ENCODE peak calls at places on chromosomes 11 and 22, in four cellular contexts. One of them, this sample, is unnamed.

GRCh38 chr22:46129390-46130041 is 20.8 kb upstream of the PPARA start:
- DNase-seq in K562: no peak
- DNase-seq in HepG2: no peak
- DNase-seq in IMR-90: no peak
- DNase-seq in this sample: no peak

GRCh38 chr11:116192509-116193206 is 580.1 kb downstream of the BUD13 start:
- DNase-seq in K562: no peak
- DNase-seq in HepG2: no peak
- DNase-seq in IMR-90: no peak
- DNase-seq in this sample: no peak

GRCh38 chr11:46361283-46362145 is 14.3 kb downstream of the DGKZ start:
- DNase-seq in K562: peak; percentile 82
- DNase-seq in HepG2: no peak
- DNase-seq in IMR-90: peak; percentile 72
- DNase-seq in this sample: no peak

GRCh38 chr11:72781313-72782080 is 12.3 kb downstream of the STARD10 start:
- DNase-seq in K562: peak; percentile 59
- DNase-seq in HepG2: no peak
- DNase-seq in IMR-90: no peak
- DNase-seq in this sample: peak; percentile 77

GRCh38 chr11:65553301-65554001 is 4.7 kb downstream of the LTBP3 start:
- DNase-seq in K562: peak; percentile 75
- DNase-seq in HepG2: no peak
- DNase-seq in IMR-90: no peak
- DNase-seq in this sample: no peak

GRCh38 chr22:32354360-32355351 is 3.0 kb upstream of the RFPL3 start:
- DNase-seq in K562: peak; percentile 6
- DNase-seq in HepG2: no peak
- DNase-seq in IMR-90: peak; percentile 67
- DNase-seq in this sample: peak; percentile 21

GRCh38 chr11:47004595-47005033 is 68.1 kb downstream of the CSTPP1 start:
- DNase-seq in K562: peak; percentile 92
- DNase-seq in HepG2: peak; percentile 96
- DNase-seq in IMR-90: peak; percentile 98
- DNase-seq in this sample: no peak

GRCh38 chr22:45946805-45947600 is 30.0 kb downstream of the WNT7B start:
- DNase-seq in K562: no peak
- DNase-seq in HepG2: no peak
- DNase-seq in IMR-90: no peak
- DNase-seq in this sample: no peak

GRCh38 chr11:560305-561147 is at the start of the genes LMNTD2 and RASSF7:
- DNase-seq in K562: peak; percentile 93
- DNase-seq in HepG2: peak; percentile 75
- DNase-seq in IMR-90: peak; percentile 70
- DNase-seq in this sample: peak; percentile 95

GRCh38 chr11:121071456-121072236 is 29.4 kb upstream of the TECTA start:
- DNase-seq in K562: peak; percentile 11
- DNase-seq in HepG2: peak; percentile 70
- DNase-seq in IMR-90: no peak
- DNase-seq in this sample: no peak

GRCh38 chr11:68950268-68950667 is 30.5 kb downstream of the MRGPRD start:
- DNase-seq in K562: peak; percentile 38
- DNase-seq in HepG2: no peak
- DNase-seq in IMR-90: no peak
- DNase-seq in this sample: peak; percentile 68

GRCh38 chr11:119051440-119052162 is 5.4 kb downstream of the HYOU1 start:
- DNase-seq in K562: no peak
- DNase-seq in HepG2: no peak
- DNase-seq in IMR-90: no peak
- DNase-seq in this sample: no peak

GRCh38 chr11:47412152-47412746 is 3.9 kb downstream of the SLC39A13 start:
- DNase-seq in K562: peak; percentile 67
- DNase-seq in HepG2: no peak
- DNase-seq in IMR-90: peak; percentile 26
- DNase-seq in this sample: peak; percentile 75

GRCh38 chr11:1484716-1485503 is 1.7 kb downstream of the MOB2 start:
- DNase-seq in K562: no peak
- DNase-seq in HepG2: no peak
- DNase-seq in IMR-90: no peak
- DNase-seq in this sample: no peak

GRCh38 chr11:34624069-34624468 is 3.2 kb downstream of the EHF start:
- DNase-seq in K562: no peak
- DNase-seq in HepG2: no peak
- DNase-seq in IMR-90: no peak
- DNase-seq in this sample: no peak

GRCh38 chr11:64774144-64774543 is 4.2 kb downstream of the SF1 start:
- DNase-seq in K562: no peak
- DNase-seq in HepG2: no peak
- DNase-seq in IMR-90: no peak
- DNase-seq in this sample: no peak

GRCh38 chr22:44879301-44879680 is 126.9 kb downstream of the ARHGAP8 start:
- DNase-seq in K562: no peak
- DNase-seq in HepG2: no peak
- DNase-seq in IMR-90: no peak
- DNase-seq in this sample: no peak

GRCh38 chr11:34250732-34251639 is 106.8 kb downstream of the ABTB2 start:
- DNase-seq in K562: peak; percentile 27
- DNase-seq in HepG2: no peak
- DNase-seq in IMR-90: peak; percentile 7
- DNase-seq in this sample: peak; percentile 71

GRCh38 chr22:42243802-42244060 is 26.7 kb downstream of the TCF20 start:
- DNase-seq in K562: no peak
- DNase-seq in HepG2: no peak
- DNase-seq in IMR-90: no peak
- DNase-seq in this sample: no peak

GRCh38 chr11:133925756-133926155 is 31.0 kb downstream of the IGSF9B start:
- DNase-seq in K562: no peak
- DNase-seq in HepG2: no peak
- DNase-seq in IMR-90: no peak
- DNase-seq in this sample: no peak

GRCh38 chr11:10376061-10376460 is 71.2 kb downstream of the ADM start:
- DNase-seq in K562: no peak
- DNase-seq in HepG2: no peak
- DNase-seq in IMR-90: no peak
- DNase-seq in this sample: no peak

GRCh38 chr22:22068025-22068424 is 85.4 kb upstream of the TOP3B start:
- DNase-seq in K562: no peak
- DNase-seq in HepG2: no peak
- DNase-seq in IMR-90: no peak
- DNase-seq in this sample: no peak

GRCh38 chr11:47143322-47143721 is 33.4 kb downstream of the ARFGAP2 start:
- DNase-seq in K562: no peak
- DNase-seq in HepG2: no peak
- DNase-seq in IMR-90: peak; percentile 97
- DNase-seq in this sample: no peak

GRCh38 chr11:57905439-57905838 is 118.2 kb upstream of the OR9Q1 start:
- DNase-seq in K562: peak; percentile 67
- DNase-seq in HepG2: no peak
- DNase-seq in IMR-90: no peak
- DNase-seq in this sample: no peak

GRCh38 chr11:33147559-33147958 is 13.7 kb downstream of the CSTF3 start:
- DNase-seq in K562: no peak
- DNase-seq in HepG2: no peak
- DNase-seq in IMR-90: peak; percentile 61
- DNase-seq in this sample: no peak

GRCh38 chr11:66069715-66070603 is at the start of gene PACS1:
- DNase-seq in K562: peak; percentile 77
- DNase-seq in HepG2: peak; percentile 25
- DNase-seq in IMR-90: peak; percentile 73
- DNase-seq in this sample: peak; percentile 70

GRCh38 chr22:37176464-37177061 is 11.5 kb downstream of the C1QTNF6 start:
- DNase-seq in K562: no peak
- DNase-seq in HepG2: no peak
- DNase-seq in IMR-90: peak; percentile 78
- DNase-seq in this sample: no peak

GRCh38 chr22:33812578-33812977 is 107.7 kb downstream of the LARGE1 start:
- DNase-seq in K562: no peak
- DNase-seq in HepG2: no peak
- DNase-seq in IMR-90: no peak
- DNase-seq in this sample: no peak

GRCh38 chr11:75428301-75428724 is 4.7 kb downstream of the KLHL35 start:
- DNase-seq in K562: no peak
- DNase-seq in HepG2: peak; percentile 85
- DNase-seq in IMR-90: peak; percentile 76
- DNase-seq in this sample: no peak

GRCh38 chr11:19864141-19865120 is 151.8 kb downstream of the NAV2 start:
- DNase-seq in K562: no peak
- DNase-seq in HepG2: peak; percentile 24
- DNase-seq in IMR-90: no peak
- DNase-seq in this sample: no peak

GRCh38 chr11:26958005-26958404 is 35.9 kb upstream of the FIBIN start:
- DNase-seq in K562: no peak
- DNase-seq in HepG2: no peak
- DNase-seq in IMR-90: no peak
- DNase-seq in this sample: no peak

GRCh38 chr11:111512296-111513239 is at the start of gene BTG4:
- DNase-seq in K562: peak; percentile 17
- DNase-seq in HepG2: no peak
- DNase-seq in IMR-90: no peak
- DNase-seq in this sample: peak; percentile 31

DNA sequence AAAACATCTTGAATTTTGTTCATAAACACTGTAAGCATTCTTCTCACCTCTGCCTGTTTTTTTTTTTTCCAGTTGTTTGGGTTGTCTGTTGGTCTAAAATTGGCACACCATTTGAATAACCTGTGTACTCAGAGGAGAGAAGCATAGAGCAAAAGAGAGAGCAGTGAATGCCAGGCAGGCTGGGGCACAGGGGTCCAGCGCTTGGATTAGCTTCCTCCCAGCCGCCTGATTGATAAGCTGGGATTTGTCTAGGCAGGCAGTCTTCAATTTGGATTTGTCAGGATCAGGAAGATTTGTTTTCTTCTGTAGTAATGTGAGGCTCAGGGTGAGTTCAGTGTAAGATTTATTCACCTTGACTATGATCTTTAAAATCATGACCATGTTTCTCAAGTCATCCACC is 59.0 kb downstream of the ARL14EP start:
- DNase-seq in K562: no peak
- DNase-seq in HepG2: no peak
- DNase-seq in IMR-90: no peak
- DNase-seq in this sample: no peak
- TF ChIP-seq MAZ in K562: no peak
- TF ChIP-seq MAZ in HepG2: no peak
- TF ChIP-seq MAZ in IMR-90: no peak
- TF ChIP-seq MAZ in this sample: no peak

GRCh38 chr11:107856180-107856980 is 2.2 kb downstream of the SLC35F2 start:
- DNase-seq in K562: peak; percentile 70
- DNase-seq in HepG2: no peak
- DNase-seq in IMR-90: no peak
- DNase-seq in this sample: no peak
- TF ChIP-seq MAZ in K562: no peak
- TF ChIP-seq MAZ in HepG2: no peak
- TF ChIP-seq MAZ in IMR-90: no peak
- TF ChIP-seq MAZ in this sample: no peak

GRCh38 chr11:113023228-113023627 is 62.0 kb downstream of the NCAM1 start:
- DNase-seq in K562: no peak
- DNase-seq in HepG2: no peak
- DNase-seq in IMR-90: no peak
- DNase-seq in this sample: no peak
- TF ChIP-seq MAZ in K562: no peak
- TF ChIP-seq MAZ in HepG2: no peak
- TF ChIP-seq MAZ in IMR-90: no peak
- TF ChIP-seq MAZ in this sample: no peak

DNA sequence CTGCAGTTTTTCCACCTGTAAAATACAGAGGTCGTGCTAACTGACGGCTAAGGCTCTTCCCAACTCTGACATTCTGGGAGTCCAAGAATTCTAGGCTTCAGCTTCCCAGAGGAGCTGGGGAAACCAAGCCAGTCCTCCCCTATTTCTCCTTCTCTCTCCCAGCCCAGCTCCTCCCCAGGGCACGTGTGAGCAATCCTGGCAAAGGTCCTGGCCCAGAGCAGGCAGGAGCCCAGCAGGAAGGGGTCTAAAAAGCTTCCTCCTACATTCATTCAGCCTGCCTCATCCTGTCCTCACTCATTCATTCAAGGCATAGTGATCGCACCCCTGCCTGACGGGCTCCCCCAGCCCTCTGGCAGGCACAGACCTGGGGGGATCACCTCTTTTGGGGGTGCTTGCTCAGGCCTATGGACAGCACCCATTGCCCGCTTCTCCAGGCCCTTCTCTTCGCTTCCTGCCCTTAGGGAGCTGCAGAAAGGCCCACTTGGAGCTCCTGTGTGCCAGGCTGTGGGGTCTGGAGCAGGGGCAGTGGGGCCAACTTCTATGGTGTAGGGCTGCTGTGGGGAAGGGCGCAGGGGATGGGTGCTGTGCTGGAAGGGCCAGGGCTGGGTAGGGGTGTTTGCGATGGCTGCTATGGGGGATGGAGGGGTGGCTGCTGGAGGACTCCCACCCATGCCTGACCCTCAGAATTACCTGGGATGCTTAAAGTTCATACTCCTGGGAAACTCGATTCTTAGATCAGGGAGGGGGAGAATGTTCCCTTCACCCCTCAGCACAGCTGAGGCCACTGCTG is 9.8 kb downstream of the KCNC1 start:
- DNase-seq in K562: no peak
- DNase-seq in HepG2: no peak
- DNase-seq in IMR-90: peak; percentile 34
- DNase-seq in this sample: no peak
- TF ChIP-seq MAZ in K562: no peak
- TF ChIP-seq MAZ in HepG2: no peak
- TF ChIP-seq MAZ in IMR-90: no peak
- TF ChIP-seq MAZ in this sample: no peak

DNA sequence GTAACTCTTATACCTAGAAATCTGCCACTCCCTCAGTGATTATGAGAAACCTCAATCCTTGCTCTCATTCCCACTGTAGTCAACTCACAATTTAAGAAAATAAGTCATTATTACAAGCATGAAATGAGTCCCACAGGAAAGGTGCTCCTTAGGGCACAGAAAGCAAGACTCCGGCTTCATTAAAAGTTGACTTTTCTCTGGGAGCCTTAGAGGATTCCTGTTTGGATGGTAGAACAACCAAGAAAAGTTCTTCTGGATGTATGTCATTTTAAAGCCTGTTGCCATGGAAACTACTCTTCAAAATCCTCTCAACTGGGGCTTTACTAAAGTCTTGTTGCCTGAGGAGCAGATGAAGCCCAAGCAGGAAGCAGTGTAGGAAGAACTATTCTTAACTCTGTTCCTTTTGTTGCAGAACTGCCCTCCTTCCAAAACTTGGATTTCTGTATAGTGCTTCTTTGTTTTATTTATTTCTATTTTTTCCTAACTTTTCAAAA is at the start of gene OR8B8:
- DNase-seq in K562: no peak
- DNase-seq in HepG2: no peak
- DNase-seq in IMR-90: no peak
- DNase-seq in this sample: no peak
- TF ChIP-seq MAZ in K562: no peak
- TF ChIP-seq MAZ in HepG2: no peak
- TF ChIP-seq MAZ in IMR-90: no peak
- TF ChIP-seq MAZ in this sample: no peak

GRCh38 chr22:43823353-43823908 is 11.3 kb upstream of the EFCAB6 start:
- DNase-seq in K562: no peak
- DNase-seq in HepG2: peak; percentile 61
- DNase-seq in IMR-90: no peak
- DNase-seq in this sample: peak; percentile 68
- TF ChIP-seq MAZ in K562: no peak
- TF ChIP-seq MAZ in HepG2: no peak
- TF ChIP-seq MAZ in IMR-90: no peak
- TF ChIP-seq MAZ in this sample: no peak